ENCODE peak calls at places on chromosomes 5 and 9, in nine cellular contexts. Q is NCI-H1930; K is A549; J is brain microvascular endothelial cell; W is RKO; X is HEK293T; R is EL; T is stimulated activated CD4-positive, alpha-beta T cell treated with anti-CD3 and anti-CD28 coated beads, Interleukin-1b, Interleukin-23, amount 100 ng/mL, for 48 hours; C is activated CD4-positive, alpha-beta memory T cell treated with anti-CD3 and anti-CD28 coated beads, Interleukin-2, amount 10 ng/mL, durations not matched to agents 7 days and 5 days. U is an unnamed sample.

GRCh38 chr5:150320048-150320555 is 17.4 kb upstream of the ARSI start:
- DNase-seq in Q (no peak), K (peak), J (peak), W (peak), X (no peak), R (peak), T (no peak), C (no peak), U (peak)

GRCh38 chr9:136345281-136346156 is 18.0 kb downstream of the DNLZ start:
- DNase-seq in Q (peak), K (peak), J (no peak), W (peak), X (no peak), R (peak), T (no peak), C (no peak), U (peak)

GRCh38 chr5:168249923-168250322 is 41.5 kb upstream of the WWC1 start:
- DNase-seq in Q (no peak), K (no peak), J (no peak), W (no peak), X (no peak), R (no peak), T (no peak), C (no peak), U (no peak)

GRCh38 chr9:116456490-116457088 is 230.5 kb upstream of the TRIM32 start:
- DNase-seq in Q (no peak), K (no peak), J (no peak), W (no peak), X (no peak), R (no peak), T (no peak), C (no peak), U (no peak)

GRCh38 chr9:23322392-23322791 is 503.6 kb downstream of the ELAVL2 start:
- DNase-seq in Q (no peak), K (no peak), J (no peak), W (peak), X (peak), R (no peak), T (no peak), C (no peak), U (no peak)

GRCh38 chr5:23013395-23013994 is 160.4 kb upstream of the CDH12 start:
- DNase-seq in Q (no peak), K (no peak), J (no peak), W (peak), X (no peak), R (no peak), T (no peak), C (no peak), U (no peak)

GRCh38 chr5:43313854-43314457 is 744 bp upstream of the HMGCS1 start:
- DNase-seq in Q (peak), K (peak), J (no peak), W (no peak), X (no peak), R (no peak), T (no peak), C (no peak), U (no peak)

GRCh38 chr5:176876506-176877431 is 22.4 kb downstream of the HK3 start:
- DNase-seq in Q (no peak), K (no peak), J (no peak), W (no peak), X (no peak), R (no peak), T (no peak), C (no peak), U (no peak)

GRCh38 chr9:33041459-33042188 is 16.6 kb downstream of the DNAJA1 start:
- DNase-seq in Q (no peak), K (no peak), J (no peak), W (no peak), X (no peak), R (peak), T (no peak), C (no peak), U (no peak)

GRCh38 chr5:85484982-85485574 is 1100.4 kb upstream of the EDIL3 start:
- DNase-seq in Q (no peak), K (peak), J (no peak), W (peak), X (no peak), R (no peak), T (no peak), C (no peak), U (no peak)

GRCh38 chr9:98207606-98208005 is 15.2 kb upstream of the CORO2A start:
- DNase-seq in Q (no peak), K (no peak), J (no peak), W (no peak), X (no peak), R (peak), T (no peak), C (no peak), U (no peak)

GRCh38 chr9:121609845-121610637 is 41.4 kb upstream of the DAB2IP start:
- DNase-seq in Q (no peak), K (peak), J (peak), W (peak), X (no peak), R (peak), T (no peak), C (no peak), U (peak)

GRCh38 chr5:89421035-89421434 is 538.1 kb upstream of the MEF2C start:
- DNase-seq in Q (no peak), K (no peak), J (no peak), W (no peak), X (no peak), R (no peak), T (no peak), C (no peak), U (no peak)

GRCh38 chr5:107687937-107688336 is 17.2 kb upstream of the EFNA5 start:
- DNase-seq in Q (no peak), K (no peak), J (no peak), W (no peak), X (no peak), R (no peak), T (no peak), C (no peak), U (no peak)

GRCh38 chr9:94881023-94881422 is 154.5 kb downstream of the AOPEP start:
- DNase-seq in Q (no peak), K (no peak), J (no peak), W (no peak), X (no peak), R (no peak), T (no peak), C (no peak), U (no peak)

GRCh38 chr9:15361737-15362136 is 54.7 kb upstream of the TTC39B start:
- DNase-seq in Q (no peak), K (no peak), J (no peak), W (no peak), X (no peak), R (no peak), T (no peak), C (no peak), U (no peak)

U was measured in posterior cingulate gyrus.